ENCODE peak calls at places on chromosomes 2 and 18, in ten cellular contexts. S, V, I, T, L, O, C, U, R and M are unnamed samples.

GRCh38 chr2:862356-862687 is 88.3 kb upstream of the SNTG2 start:
- DNase-seq in R (no peak), V (no peak), I (no peak), L (no peak), T (no peak), U (no peak), C (no peak), S (no peak), O (no peak), M (no peak)

GRCh38 chr2:217045725-217046475 is 186.0 kb upstream of the TNP1 start:
- DNase-seq in S (no peak), T (no peak), C (no peak), R (no peak), L (no peak), I (no peak), U (no peak), V (no peak), O (no peak), M (no peak)

GRCh38 chr2:207225773-207226172 is 60.0 kb upstream of the KLF7 start:
- DNase-seq in O (no peak), U (no peak), C (no peak), T (no peak), R (no peak), I (no peak), V (no peak), S (no peak), L (no peak), M (no peak)

GRCh38 chr2:225598426-225598825 is 198.9 kb downstream of the NYAP2 start:
- DNase-seq in R (no peak), O (no peak), L (no peak), S (no peak), V (no peak), U (no peak), T (no peak), C (no peak), I (no peak), M (no peak)

GRCh38 chr2:196987654-196988364 is 61.3 kb upstream of the PGAP1 start:
- DNase-seq in L (no peak), V (no peak), U (no peak), I (no peak), C (peak; percentile 54), T (peak; percentile 98), S (no peak), R (no peak), O (no peak), M (peak; percentile 78)

GRCh38 chr2:25250331-25251031 is 82.1 kb upstream of the POMC start:
- DNase-seq in U (no peak), R (peak; percentile 74), L (no peak), I (no peak), O (no peak), C (no peak), V (peak; percentile 79), T (peak; percentile 78), S (no peak), M (no peak)

GRCh38 chr2:205612661-205613060 is 69.6 kb upstream of the NRP2 start:
- DNase-seq in R (peak; percentile 75), L (no peak), C (no peak), T (no peak), U (no peak), I (no peak), S (no peak), O (no peak), V (no peak), M (no peak)

GRCh38 chr2:240905176-240905781 is 857 bp upstream of the CROCC2 start:
- DNase-seq in O (no peak), V (no peak), L (no peak), R (no peak), S (no peak), I (peak; percentile 71), C (no peak), U (no peak), T (no peak), M (no peak)

GRCh38 chr2:240225660-240226475 is 85.4 kb upstream of the OTOS start:
- DNase-seq in O (no peak), L (no peak), V (no peak), I (no peak), U (no peak), T (no peak), S (no peak), R (peak; percentile 41), C (peak; percentile 0), M (no peak)

GRCh38 chr18:46148810-46149209 is 44.6 kb downstream of the HAUS1 start:
- DNase-seq in S (no peak), R (peak; percentile 81), C (peak; percentile 29), O (peak; percentile 17), T (peak; percentile 64), V (no peak), L (no peak), I (no peak), U (peak; percentile 65), M (peak; percentile 53)

GRCh38 chr2:223523541-223523940 is 78.6 kb downstream of the SCG2 start:
- DNase-seq in I (no peak), O (no peak), S (no peak), U (no peak), R (no peak), L (no peak), V (no peak), T (peak; percentile 94), C (no peak), M (no peak)

GRCh38 chr2:53964237-53964952 is 6.4 kb downstream of the PSME4 start:
- DNase-seq in L (no peak), I (no peak), O (no peak), U (no peak), R (no peak), T (no peak), V (no peak), C (no peak), S (no peak), M (no peak)

GRCh38 chr2:165115258-165115657 is 88.6 kb downstream of the SCN3A start:
- DNase-seq in V (no peak), U (no peak), O (no peak), S (no peak), R (no peak), I (no peak), C (no peak), L (no peak), T (no peak), M (no peak)

GRCh38 chr2:172102858-172103359 is at the start of gene DLX2:
- DNase-seq in T (peak; percentile 78), L (peak; percentile 88), V (peak; percentile 81), I (peak; percentile 91), R (peak; percentile 86), S (peak; percentile 80), U (peak; percentile 85), C (peak; percentile 63), O (no peak), M (peak; percentile 95)

GRCh38 chr2:23286765-23287155 is 98.2 kb upstream of the KLHL29 start:
- DNase-seq in C (peak; percentile 14), R (no peak), I (no peak), T (peak; percentile 68), V (no peak), L (peak; percentile 67), O (no peak), U (no peak), S (peak; percentile 54), M (peak; percentile 37)